ENCODE peak calls at places on chromosomes 7 and 10, in eight cellular contexts. O is AG04450, D is Peyer's patch, F is dorsolateral prefrontal cortex, Y is fibroblast of pulmonary artery, T is cardiac muscle cell, Q is retinal pigment epithelial cell, I is right lobe of liver. S is an unnamed sample.

GRCh38 chr10:86961481-86962091 is 3.2 kb downstream of the SNCG start:
- DNase-seq in D (no peak), I (no peak), O (no peak), T (no peak), Y (no peak), Q (no peak), F (no peak), S (no peak)

GRCh38 chr7:159172314-159172892 is 27.7 kb upstream of the VIPR2 start:
- DNase-seq in I (no peak), O (no peak), D (no peak), Q (no peak), T (no peak), F (no peak), Y (no peak), S (no peak)

GRCh38 chr10:68800196-68800595 is 27.1 kb upstream of the STOX1 start:
- DNase-seq in I (no peak), Q (no peak), F (no peak), T (no peak), Y (no peak), D (no peak), O (no peak), S (no peak)

GRCh38 chr7:103499976-103500375 is 54.0 kb upstream of the SLC26A5 start:
- DNase-seq in D (no peak), F (no peak), O (no peak), I (no peak), Y (peak), T (no peak), Q (no peak), S (peak)

GRCh38 chr10:77548157-77548556 is 89.5 kb downstream of the KCNMA1 start:
- DNase-seq in T (no peak), F (no peak), I (no peak), Q (no peak), O (no peak), D (peak), Y (no peak), S (no peak)

GRCh38 chr7:130273863-130274262 is 7.2 kb downstream of the CPA2 start:
- DNase-seq in F (no peak), T (peak), Y (peak), O (peak), I (no peak), D (no peak), Q (no peak), S (no peak)

GRCh38 chr10:99917963-99918825 is 91.6 kb downstream of the DNMBP start:
- DNase-seq in Q (no peak), T (peak), F (no peak), I (peak), O (no peak), D (no peak), Y (peak), S (peak)

GRCh38 chr7:96526492-96526891 is 183.2 kb downstream of the SEM1 start:
- DNase-seq in D (no peak), Y (no peak), Q (no peak), I (no peak), T (no peak), F (peak), O (no peak), S (no peak)

GRCh38 chr10:46096426-46096825 is 50.4 kb upstream of the MSMB start:
- DNase-seq in O (no peak), F (no peak), D (no peak), T (no peak), Y (no peak), Q (no peak), I (no peak), S (peak)

GRCh38 chr10:554182-554848 is 135.2 kb downstream of the DIP2C start:
- DNase-seq in T (peak), Y (peak), D (no peak), Q (no peak), I (no peak), F (no peak), O (no peak), S (peak)

GRCh38 chr10:77263700-77264099 is 373.9 kb downstream of the KCNMA1 start:
- DNase-seq in T (no peak), Y (no peak), D (no peak), I (no peak), O (no peak), F (no peak), Q (no peak), S (no peak)

GRCh38 chr7:113405296-113406056 is 287.1 kb upstream of the SMIM30 start:
- DNase-seq in D (no peak), O (no peak), Y (no peak), I (no peak), F (no peak), T (no peak), Q (no peak), S (no peak)

GRCh38 chr7:113408999-113409398 is 290.6 kb upstream of the SMIM30 start:
- DNase-seq in F (no peak), Y (no peak), I (no peak), O (no peak), D (no peak), Q (no peak), T (no peak), S (no peak)

GRCh38 chr7:113402005-113402404 is 283.7 kb upstream of the SMIM30 start:
- DNase-seq in I (no peak), Y (no peak), F (no peak), O (no peak), Q (no peak), D (no peak), T (no peak), S (no peak)

DNA sequence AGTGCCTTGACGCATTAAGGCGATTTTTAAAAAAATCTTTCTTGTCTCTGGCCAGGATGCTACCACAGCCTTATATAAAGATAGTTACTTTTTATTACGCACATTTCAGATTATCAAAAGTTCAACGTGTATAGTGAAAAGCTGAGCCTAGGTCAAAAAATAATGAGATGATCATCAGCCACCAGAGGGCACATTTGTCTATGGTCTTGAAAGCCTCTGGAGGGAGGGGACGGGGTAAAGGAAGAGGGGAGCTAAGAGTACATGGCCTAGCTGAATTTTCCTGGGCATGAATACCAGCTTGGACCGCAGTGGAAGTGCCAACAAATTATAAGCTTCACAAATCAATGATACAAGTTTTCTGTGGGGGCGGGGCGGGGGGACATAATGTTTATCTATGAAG is 285.9 kb upstream of the SMIM30 start:
- DNase-seq in T (no peak), D (no peak), I (no peak), Q (no peak), O (no peak), Y (no peak), F (no peak), S (peak)
- TF ChIP-seq CTCF in T (no peak), D (no peak), I (peak), Q (peak), O (peak), Y (no peak), F (peak), S (peak)

GRCh38 chr10:73865459-73866442 is 8.6 kb downstream of the CAMK2G start:
- DNase-seq in T (no peak), Y (no peak), F (no peak), O (no peak), I (peak), D (peak), Q (no peak), S (no peak)
- H3K4me3 ChIP-seq in T (no peak), Y (no peak), F (no peak), O (no peak), I (no peak), D (peak), Q (no peak), S (no peak)

GRCh38 chr7:39951943-39952194 is 1.8 kb downstream of the CDK13 start:
- DNase-seq in T (no peak), I (no peak), O (no peak), D (no peak), Q (no peak), Y (no peak), F (no peak), S (no peak)

GRCh38 chr7:39950473-39951155 is 558 bp downstream of the CDK13 start:
- DNase-seq in Q (no peak), I (peak), O (no peak), F (peak), D (no peak), T (peak), Y (peak), S (peak)

GRCh38 chr7:39949980-39950472 is at the start of gene CDK13:
- DNase-seq in O (no peak), I (peak), D (peak), Y (peak), T (peak), Q (no peak), F (peak), S (peak)

GRCh38 chr7:39952378-39952777 is 2.3 kb downstream of the CDK13 start:
- DNase-seq in I (no peak), O (no peak), Y (peak), Q (no peak), T (peak), F (no peak), D (no peak), S (peak)

GRCh38 chr7:39951156-39951942 is 1.3 kb downstream of the CDK13 start:
- DNase-seq in D (peak), Y (peak), T (peak), F (peak), Q (no peak), I (peak), O (no peak), S (peak)
- TF ChIP-seq CTCF in D (no peak), Y (peak), T (peak), F (peak), Q (peak), I (peak), O (peak), S (peak)

GRCh38 chr10:120905268-120905667 is 54.1 kb downstream of the WDR11 start:
- DNase-seq in T (no peak), F (no peak), I (no peak), O (no peak), D (no peak), Y (no peak), Q (no peak), S (no peak)
- H3K4me3 ChIP-seq in T (no peak), F (no peak), I (no peak), O (no peak), D (no peak), Y (no peak), Q (no peak), S (no peak)

DNA sequence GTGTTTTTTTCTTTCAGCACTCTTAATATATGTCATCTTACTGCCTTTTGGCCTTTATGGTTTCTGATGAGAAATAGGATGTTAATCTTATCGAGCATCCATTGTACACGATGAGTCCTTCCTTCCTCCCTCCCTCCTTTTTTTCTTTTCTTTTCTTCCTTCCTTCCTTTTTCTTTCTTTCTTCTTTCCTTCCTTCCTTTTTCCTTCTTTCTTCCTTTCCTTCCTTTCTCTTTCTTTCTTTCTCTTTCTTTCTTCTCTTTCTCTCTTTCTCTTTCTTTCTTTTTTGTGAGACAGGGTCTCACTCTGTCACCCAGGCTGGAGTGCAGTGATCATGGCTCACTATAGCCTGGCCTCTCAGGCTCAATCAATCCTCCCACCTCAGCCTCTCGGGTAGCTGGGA is 8.4 kb downstream of the RPEL1 start:
- DNase-seq in I (no peak), D (no peak), F (no peak), Q (no peak), O (no peak), T (no peak), Y (no peak), S (no peak)
- TF ChIP-seq CTCF in I (no peak), D (no peak), F (no peak), Q (no peak), O (no peak), T (no peak), Y (no peak), S (no peak)

DNA sequence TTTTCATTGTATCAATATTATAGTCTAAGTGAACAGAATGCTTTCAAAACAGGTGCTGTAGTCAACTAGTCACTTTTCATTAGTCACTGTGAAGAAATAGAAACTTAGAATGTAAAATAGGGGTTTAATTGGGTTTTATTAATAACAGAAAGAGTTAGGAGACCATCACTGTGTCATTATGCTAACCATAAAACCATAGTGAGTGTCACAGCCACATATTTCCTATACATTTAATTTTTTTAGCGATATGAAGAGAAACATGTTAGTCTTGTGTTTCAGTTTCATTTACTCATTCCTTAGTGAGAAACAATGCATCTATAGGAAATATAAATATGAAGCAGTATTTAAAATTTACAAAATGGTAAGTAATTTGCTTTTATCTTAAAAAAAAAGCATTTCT is 22.2 kb downstream of the SPAG6 start:
- DNase-seq in F (no peak), D (no peak), Y (no peak), Q (no peak), I (no peak), O (no peak), T (no peak), S (no peak)
- H3K4me3 ChIP-seq in F (no peak), D (no peak), Y (no peak), Q (no peak), I (no peak), O (no peak), T (no peak), S (no peak)

GRCh38 chr7:128322040-128322643 is 21.6 kb downstream of the RBM28 start:
- DNase-seq in T (peak), D (no peak), Y (peak), Q (no peak), I (no peak), F (no peak), O (no peak), S (peak)
- TF ChIP-seq CTCF in T (peak), D (peak), Y (peak), Q (peak), I (peak), F (peak), O (peak), S (peak)

GRCh38 chr7:112174192-112174591 is 32.0 kb downstream of the DOCK4 start:
- DNase-seq in Q (no peak), O (no peak), D (no peak), I (no peak), F (no peak), Y (no peak), T (no peak), S (no peak)

GRCh38 chr7:112171673-112172072 is 34.5 kb downstream of the DOCK4 start:
- DNase-seq in O (no peak), Q (no peak), Y (no peak), T (no peak), F (no peak), D (no peak), I (no peak), S (no peak)

GRCh38 chr7:112176241-112176640 is 30.0 kb downstream of the DOCK4 start:
- DNase-seq in T (no peak), O (no peak), D (no peak), Y (no peak), Q (no peak), I (no peak), F (no peak), S (no peak)

GRCh38 chr7:112176693-112177415 is 29.3 kb downstream of the DOCK4 start:
- DNase-seq in F (no peak), Y (no peak), O (no peak), T (no peak), D (no peak), Q (no peak), I (no peak), S (no peak)

GRCh38 chr7:112173214-112173905 is 32.8 kb downstream of the DOCK4 start:
- DNase-seq in Y (peak), T (peak), I (no peak), D (no peak), F (no peak), Q (no peak), O (no peak), S (no peak)
- H3K4me3 ChIP-seq in Y (no peak), T (no peak), I (no peak), D (no peak), F (no peak), Q (no peak), O (no peak), S (no peak)

GRCh38 chr10:126247454-126247975 is 140.8 kb downstream of the ADAM12 start:
- DNase-seq in Y (peak), F (no peak), D (no peak), I (no peak), T (peak), Q (peak), O (peak), S (peak)
- TF ChIP-seq CTCF in Y (no peak), F (no peak), D (no peak), I (no peak), T (no peak), Q (no peak), O (no peak), S (no peak)

S was measured in choroid plexus epithelial cell.